ENCODE peak calls at places on chromosome X, in seven cellular contexts. One of them, this sample, is unnamed.
A peak's percentile ranks its signal among the peaks of the same experiment; 100 is the strongest.

GRCh38 chrX:16822723-16823122 is 36.5 kb downstream of the TXLNG start:
- DNase-seq in Karpas-422: no peak
- DNase-seq in activated T-cell treated with anti-CD3 and anti-CD28 coated beads, Interleukin-2, amount 50 U/mL, for 4 hours: no peak
- DNase-seq in ACHN: no peak
- DNase-seq in mucosa of gallbladder: no peak
- DNase-seq in amniotic stem cell: no peak
- DNase-seq in NB4: no peak
- DNase-seq in this sample: no peak

GRCh38 chrX:13194291-13195103 is 125.4 kb downstream of the ATXN3L start:
- DNase-seq in Karpas-422: no peak
- DNase-seq in activated T-cell treated with anti-CD3 and anti-CD28 coated beads, Interleukin-2, amount 50 U/mL, for 4 hours: no peak
- DNase-seq in ACHN: peak; percentile 4
- DNase-seq in mucosa of gallbladder: no peak
- DNase-seq in amniotic stem cell: no peak
- DNase-seq in NB4: no peak
- DNase-seq in this sample: no peak

GRCh38 chrX:3520458-3520857 is 174.0 kb upstream of the MXRA5 start:
- DNase-seq in Karpas-422: no peak
- DNase-seq in activated T-cell treated with anti-CD3 and anti-CD28 coated beads, Interleukin-2, amount 50 U/mL, for 4 hours: no peak
- DNase-seq in ACHN: no peak
- DNase-seq in mucosa of gallbladder: no peak
- DNase-seq in amniotic stem cell: no peak
- DNase-seq in NB4: no peak
- DNase-seq in this sample: no peak

GRCh38 chrX:22351966-22352365 is 79.3 kb downstream of the CBLL2 start:
- DNase-seq in Karpas-422: no peak
- DNase-seq in activated T-cell treated with anti-CD3 and anti-CD28 coated beads, Interleukin-2, amount 50 U/mL, for 4 hours: no peak
- DNase-seq in ACHN: no peak
- DNase-seq in mucosa of gallbladder: no peak
- DNase-seq in amniotic stem cell: no peak
- DNase-seq in NB4: no peak
- DNase-seq in this sample: no peak

GRCh38 chrX:1554469-1555210 is 17.7 kb upstream of the P2RY8 start:
- DNase-seq in Karpas-422: no peak
- DNase-seq in activated T-cell treated with anti-CD3 and anti-CD28 coated beads, Interleukin-2, amount 50 U/mL, for 4 hours: peak; percentile 33
- DNase-seq in ACHN: no peak
- DNase-seq in mucosa of gallbladder: no peak
- DNase-seq in amniotic stem cell: no peak
- DNase-seq in NB4: peak; percentile 39
- DNase-seq in this sample: no peak

GRCh38 chrX:101530944-101531343 is 19.4 kb upstream of the ARMCX1 start:
- DNase-seq in Karpas-422: no peak
- DNase-seq in activated T-cell treated with anti-CD3 and anti-CD28 coated beads, Interleukin-2, amount 50 U/mL, for 4 hours: no peak
- DNase-seq in ACHN: no peak
- DNase-seq in mucosa of gallbladder: no peak
- DNase-seq in amniotic stem cell: no peak
- DNase-seq in NB4: no peak
- DNase-seq in this sample: no peak

GRCh38 chrX:72644946-72645345 is 69.2 kb downstream of the PHKA1 start:
- DNase-seq in Karpas-422: no peak
- DNase-seq in activated T-cell treated with anti-CD3 and anti-CD28 coated beads, Interleukin-2, amount 50 U/mL, for 4 hours: no peak
- DNase-seq in ACHN: no peak
- DNase-seq in mucosa of gallbladder: no peak
- DNase-seq in amniotic stem cell: no peak
- DNase-seq in NB4: no peak
- DNase-seq in this sample: no peak

GRCh38 chrX:54695231-54695630 is 102.8 kb downstream of the ITIH6 start:
- DNase-seq in Karpas-422: no peak
- DNase-seq in activated T-cell treated with anti-CD3 and anti-CD28 coated beads, Interleukin-2, amount 50 U/mL, for 4 hours: no peak
- DNase-seq in ACHN: no peak
- DNase-seq in mucosa of gallbladder: no peak
- DNase-seq in amniotic stem cell: no peak
- DNase-seq in NB4: no peak
- DNase-seq in this sample: no peak

GRCh38 chrX:11374570-11374969 is 81.4 kb downstream of the AMELX start:
- DNase-seq in Karpas-422: no peak
- DNase-seq in activated T-cell treated with anti-CD3 and anti-CD28 coated beads, Interleukin-2, amount 50 U/mL, for 4 hours: no peak
- DNase-seq in ACHN: no peak
- DNase-seq in mucosa of gallbladder: no peak
- DNase-seq in amniotic stem cell: no peak
- DNase-seq in NB4: no peak
- DNase-seq in this sample: no peak

GRCh38 chrX:10660171-10660570 is 39.8 kb upstream of the MID1 start:
- DNase-seq in Karpas-422: no peak
- DNase-seq in activated T-cell treated with anti-CD3 and anti-CD28 coated beads, Interleukin-2, amount 50 U/mL, for 4 hours: no peak
- DNase-seq in ACHN: no peak
- DNase-seq in mucosa of gallbladder: no peak
- DNase-seq in amniotic stem cell: no peak
- DNase-seq in NB4: no peak
- DNase-seq in this sample: peak; percentile 30

GRCh38 chrX:137999071-137999470 is 433.1 kb downstream of the ZIC3 start:
- DNase-seq in Karpas-422: no peak
- DNase-seq in activated T-cell treated with anti-CD3 and anti-CD28 coated beads, Interleukin-2, amount 50 U/mL, for 4 hours: no peak
- DNase-seq in ACHN: no peak
- DNase-seq in mucosa of gallbladder: no peak
- DNase-seq in amniotic stem cell: no peak
- DNase-seq in NB4: no peak
- DNase-seq in this sample: no peak

GRCh38 chrX:105694839-105695238 is 127.5 kb upstream of the NRK start:
- DNase-seq in Karpas-422: no peak
- DNase-seq in activated T-cell treated with anti-CD3 and anti-CD28 coated beads, Interleukin-2, amount 50 U/mL, for 4 hours: no peak
- DNase-seq in ACHN: no peak
- DNase-seq in mucosa of gallbladder: no peak
- DNase-seq in amniotic stem cell: no peak
- DNase-seq in NB4: no peak
- DNase-seq in this sample: no peak

GRCh38 chrX:13646154-13646549 is 6.8 kb upstream of the TCEANC start:
- DNase-seq in Karpas-422: peak; percentile 78
- DNase-seq in activated T-cell treated with anti-CD3 and anti-CD28 coated beads, Interleukin-2, amount 50 U/mL, for 4 hours: peak; percentile 12
- DNase-seq in ACHN: peak; percentile 50
- DNase-seq in mucosa of gallbladder: peak; percentile 59
- DNase-seq in amniotic stem cell: peak; percentile 65
- DNase-seq in NB4: peak; percentile 53
- DNase-seq in this sample: peak; percentile 25

GRCh38 chrX:150897371-150898319 is 823 bp downstream of the CD99L2 start:
- DNase-seq in Karpas-422: peak; percentile 74
- DNase-seq in activated T-cell treated with anti-CD3 and anti-CD28 coated beads, Interleukin-2, amount 50 U/mL, for 4 hours: peak; percentile 29
- DNase-seq in ACHN: peak; percentile 11
- DNase-seq in mucosa of gallbladder: no peak
- DNase-seq in amniotic stem cell: no peak
- DNase-seq in NB4: peak; percentile 43
- DNase-seq in this sample: no peak

GRCh38 chrX:38985375-38985774 is 184.1 kb downstream of the MID1IP1 start:
- DNase-seq in Karpas-422: peak; percentile 73
- DNase-seq in activated T-cell treated with anti-CD3 and anti-CD28 coated beads, Interleukin-2, amount 50 U/mL, for 4 hours: no peak
- DNase-seq in ACHN: peak; percentile 17
- DNase-seq in mucosa of gallbladder: no peak
- DNase-seq in amniotic stem cell: no peak
- DNase-seq in NB4: peak; percentile 58
- DNase-seq in this sample: no peak

GRCh38 chrX:128518508-128518907 is 466.3 kb upstream of the ACTRT1 start:
- DNase-seq in Karpas-422: peak; percentile 70
- DNase-seq in activated T-cell treated with anti-CD3 and anti-CD28 coated beads, Interleukin-2, amount 50 U/mL, for 4 hours: no peak
- DNase-seq in ACHN: peak; percentile 21
- DNase-seq in mucosa of gallbladder: no peak
- DNase-seq in amniotic stem cell: no peak
- DNase-seq in NB4: peak; percentile 30
- DNase-seq in this sample: peak; percentile 9

GRCh38 chrX:15645266-15645665 is 19.3 kb downstream of the CLTRN start:
- DNase-seq in Karpas-422: peak; percentile 44
- DNase-seq in activated T-cell treated with anti-CD3 and anti-CD28 coated beads, Interleukin-2, amount 50 U/mL, for 4 hours: no peak
- DNase-seq in ACHN: no peak
- DNase-seq in mucosa of gallbladder: no peak
- DNase-seq in amniotic stem cell: no peak
- DNase-seq in NB4: no peak
- DNase-seq in this sample: no peak

GRCh38 chrX:47222776-47223350 is 4.4 kb downstream of the CDK16 start:
- DNase-seq in Karpas-422: no peak
- DNase-seq in activated T-cell treated with anti-CD3 and anti-CD28 coated beads, Interleukin-2, amount 50 U/mL, for 4 hours: no peak
- DNase-seq in ACHN: no peak
- DNase-seq in mucosa of gallbladder: no peak
- DNase-seq in amniotic stem cell: no peak
- DNase-seq in NB4: no peak
- DNase-seq in this sample: no peak

GRCh38 chrX:27746516-27746915 is 61.3 kb upstream of the MAGEB10 start:
- DNase-seq in Karpas-422: no peak
- DNase-seq in activated T-cell treated with anti-CD3 and anti-CD28 coated beads, Interleukin-2, amount 50 U/mL, for 4 hours: no peak
- DNase-seq in ACHN: no peak
- DNase-seq in mucosa of gallbladder: no peak
- DNase-seq in amniotic stem cell: no peak
- DNase-seq in NB4: no peak
- DNase-seq in this sample: no peak

GRCh38 chrX:69503835-69504625 is at the start of gene NALF2:
- DNase-seq in Karpas-422: peak; percentile 75
- DNase-seq in activated T-cell treated with anti-CD3 and anti-CD28 coated beads, Interleukin-2, amount 50 U/mL, for 4 hours: no peak
- DNase-seq in ACHN: peak; percentile 63
- DNase-seq in mucosa of gallbladder: peak; percentile 66
- DNase-seq in amniotic stem cell: no peak
- DNase-seq in NB4: peak; percentile 12
- DNase-seq in this sample: peak; percentile 40

GRCh38 chrX:149462849-149463248 is 42.3 kb downstream of the IDS start:
- DNase-seq in Karpas-422: no peak
- DNase-seq in activated T-cell treated with anti-CD3 and anti-CD28 coated beads, Interleukin-2, amount 50 U/mL, for 4 hours: no peak
- DNase-seq in ACHN: no peak
- DNase-seq in mucosa of gallbladder: no peak
- DNase-seq in amniotic stem cell: no peak
- DNase-seq in NB4: no peak
- DNase-seq in this sample: no peak

This sample was measured in iPS DF 19.7.